ENCODE peak calls at places on chromosomes 2 and 18, in four cellular contexts. D is SK-N-SH, E is GM06990, Y is epithelial cell of proximal tubule. O is an unnamed sample.

GRCh38 chr2:46066116-46066515 is 231.1 kb upstream of the EPAS1 start:
- DNase-seq in D (no peak), Y (no peak), E (no peak), O (no peak)

GRCh38 chr2:136386046-136386445 is 268.1 kb upstream of the CXCR4 start:
- DNase-seq in D (no peak), Y (no peak), E (no peak), O (no peak)

GRCh38 chr2:96900237-96900636 is 30.4 kb upstream of the SEMA4C start:
- DNase-seq in Y (no peak), E (no peak), D (no peak), O (no peak)

GRCh38 chr18:22309191-22309590 is 108.5 kb downstream of the CTAGE1 start:
- DNase-seq in E (no peak), D (no peak), Y (no peak), O (no peak)

GRCh38 chr18:70373062-70373519 is 84.2 kb downstream of the SOCS6 start:
- DNase-seq in E (no peak), D (no peak), Y (no peak), O (no peak)

GRCh38 chr2:86226780-86227520 is 27.7 kb downstream of the MRPL35 start:
- DNase-seq in Y (no peak), E (no peak), D (no peak), O (no peak)

GRCh38 chr2:8090748-8091700 is 590.8 kb upstream of the ID2 start:
- DNase-seq in E (peak), D (no peak), Y (peak), O (no peak)

GRCh38 chr2:98242006-98242405 is 104.2 kb upstream of the CNGA3 start:
- DNase-seq in E (no peak), D (no peak), Y (no peak), O (no peak)

GRCh38 chr18:49491534-49491856 is 4.5 kb upstream of the C18orf32 start:
- DNase-seq in Y (no peak), D (no peak), E (no peak), O (no peak)

GRCh38 chr18:72752220-72752619 is 115.6 kb downstream of the NETO1 start:
- DNase-seq in Y (no peak), E (no peak), D (no peak), O (no peak)

GRCh38 chr2:194155406-194155805 is 1501.6 kb upstream of the SLC39A10 start:
- DNase-seq in E (no peak), Y (no peak), D (no peak), O (no peak)

GRCh38 chr2:236548179-236548918 is 21.3 kb upstream of the ACKR3 start:
- DNase-seq in Y (no peak), D (no peak), E (no peak), O (no peak)

GRCh38 chr2:213067888-213068287 is 83.5 kb downstream of the IKZF2 start:
- DNase-seq in D (no peak), Y (no peak), E (no peak), O (no peak)

GRCh38 chr2:205177505-205177904 is 504.8 kb upstream of the NRP2 start:
- DNase-seq in Y (no peak), E (no peak), D (no peak), O (no peak)

GRCh38 chr2:196696423-196697073 is 57.0 kb downstream of the CCDC150 start:
- DNase-seq in Y (no peak), D (no peak), E (no peak), O (no peak)

GRCh38 chr2:128513416-128514283 is 195.0 kb upstream of the HS6ST1 start:
- DNase-seq in D (no peak), Y (no peak), E (no peak), O (no peak)

GRCh38 chr2:124241-124880 is 78.1 kb upstream of the FAM110C start:
- DNase-seq in E (no peak), D (no peak), Y (peak), O (no peak)

GRCh38 chr2:63654959-63655358 is 66.2 kb downstream of the MDH1 start:
- DNase-seq in D (no peak), Y (no peak), E (peak), O (no peak)

GRCh38 chr2:23241611-23242245 is 143.3 kb upstream of the KLHL29 start:
- DNase-seq in D (no peak), Y (peak), E (no peak), O (no peak)

GRCh38 chr18:6280344-6280743 is 134.4 kb downstream of the L3MBTL4 start:
- DNase-seq in Y (no peak), E (no peak), D (no peak), O (no peak)

GRCh38 chr2:123162400-123163016 is 862.6 kb upstream of the CNTNAP5 start:
- DNase-seq in Y (no peak), E (no peak), D (no peak), O (no peak)

GRCh38 chr2:31467426-31467825 is 52.9 kb upstream of the XDH start:
- DNase-seq in D (no peak), Y (no peak), E (no peak), O (no peak)

GRCh38 chr18:23203891-23204432 is 68.7 kb downstream of the CABLES1 start:
- DNase-seq in Y (no peak), E (no peak), D (no peak), O (no peak)

GRCh38 chr2:204292439-204292838 is 252.8 kb upstream of the PARD3B start:
- DNase-seq in E (no peak), D (no peak), Y (no peak), O (no peak)

GRCh38 chr2:111653913-111654312 is 230.1 kb downstream of the ANAPC1 start:
- DNase-seq in E (no peak), D (no peak), Y (no peak), O (no peak)

GRCh38 chr2:231124833-231125232 is at the start of gene HTR2B:
- DNase-seq in D (peak), E (peak), Y (no peak), O (no peak)

GRCh38 chr18:24818069-24818395 is 357.6 kb downstream of the HRH4 start:
- DNase-seq in Y (no peak), D (no peak), E (no peak), O (no peak)

GRCh38 chr2:178425255-178425827 is 25.6 kb downstream of the PRKRA start:
- DNase-seq in Y (no peak), E (no peak), D (no peak), O (no peak)

GRCh38 chr2:196959750-196960392 is 33.4 kb upstream of the PGAP1 start:
- DNase-seq in D (no peak), E (no peak), Y (no peak), O (no peak)

GRCh38 chr2:69143726-69144360 is 130.9 kb downstream of the ANTXR1 start:
- DNase-seq in Y (no peak), E (no peak), D (no peak), O (no peak)

GRCh38 chr2:172556284-172557033 is 569 bp downstream of the PDK1 start:
- DNase-seq in Y (peak), E (peak), D (no peak), O (peak)

GRCh38 chr2:16462965-16463364 is 202.7 kb downstream of the CYRIA start:
- DNase-seq in Y (no peak), E (no peak), D (no peak), O (no peak)

GRCh38 chr2:17083902-17084301 is 418.3 kb upstream of the CYRIA start:
- DNase-seq in E (no peak), Y (no peak), D (peak), O (no peak)

GRCh38 chr2:219531639-219532377 is 11.8 kb downstream of the CHPF start:
- DNase-seq in Y (no peak), D (no peak), E (no peak), O (no peak)

GRCh38 chr18:63191413-63191812 is 128.2 kb downstream of the BCL2 start:
- DNase-seq in D (no peak), E (no peak), Y (no peak), O (no peak)

DNA sequence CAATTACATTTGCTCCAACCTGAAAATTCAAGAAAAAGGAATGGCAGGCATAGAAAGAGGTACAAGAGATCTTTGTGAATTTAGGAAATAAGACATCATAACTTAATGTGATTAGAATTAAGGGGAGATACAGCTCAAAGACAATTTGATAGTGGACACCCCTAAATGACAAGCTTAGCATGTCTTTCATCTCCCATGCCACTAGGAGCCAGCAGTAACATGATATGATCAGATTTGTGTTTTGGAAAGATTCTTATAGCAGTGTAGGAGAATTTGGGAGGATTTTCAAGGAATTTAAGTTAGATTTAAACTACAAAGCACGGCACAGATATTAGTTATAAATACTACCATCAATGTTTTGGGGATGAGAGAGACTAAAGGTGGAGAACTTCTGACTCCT is 340.8 kb downstream of the RDH14 start:
- DNase-seq in D (no peak), Y (no peak), E (no peak), O (no peak)
- TF ChIP-seq CTCF in D (peak), Y (peak), E (no peak), O (no peak)

GRCh38 chr2:56231361-56231760 is 47.6 kb downstream of the CCDC85A start:
- DNase-seq in E (no peak), Y (no peak), D (no peak), O (no peak)
- TF ChIP-seq CTCF in E (no peak), Y (no peak), D (no peak), O (no peak)

DNA sequence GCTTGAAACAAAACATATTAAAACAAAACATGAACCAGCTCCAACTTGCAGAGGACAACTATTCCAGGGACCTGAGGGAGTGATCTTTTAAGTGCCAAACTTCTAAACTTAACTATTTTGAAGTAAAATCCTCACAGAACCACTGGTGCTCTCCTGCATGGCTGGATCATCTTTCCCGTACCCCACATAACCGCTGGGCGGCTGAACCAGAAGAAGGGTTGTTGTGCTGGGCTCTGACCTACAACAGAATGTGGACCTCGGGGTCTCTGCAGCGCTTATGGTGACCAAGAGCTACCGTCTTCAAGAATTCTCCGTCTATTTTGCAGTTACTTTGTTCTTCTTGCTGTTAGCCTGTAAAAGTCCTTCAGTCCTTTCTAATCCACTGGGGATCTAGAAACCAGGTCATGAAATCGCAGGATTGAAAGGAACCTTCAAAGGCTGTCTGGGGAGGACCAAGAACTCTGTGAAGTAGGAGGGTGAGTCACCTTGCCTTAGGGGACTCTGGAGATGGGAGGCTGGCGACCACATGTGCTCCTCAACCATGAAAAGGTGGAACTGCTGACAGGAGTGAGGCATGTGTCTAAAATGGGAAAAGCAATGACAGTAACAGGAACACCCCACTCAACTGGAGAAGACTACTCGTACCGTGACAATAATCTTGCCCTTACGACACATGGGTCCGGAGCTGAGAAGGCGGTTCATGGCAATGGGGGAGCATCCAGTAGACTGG is 46.6 kb downstream of the HDLBP start:
- DNase-seq in D (no peak), E (no peak), Y (no peak), O (no peak)
- TF ChIP-seq CTCF in D (no peak), E (no peak), Y (no peak), O (no peak)

DNA sequence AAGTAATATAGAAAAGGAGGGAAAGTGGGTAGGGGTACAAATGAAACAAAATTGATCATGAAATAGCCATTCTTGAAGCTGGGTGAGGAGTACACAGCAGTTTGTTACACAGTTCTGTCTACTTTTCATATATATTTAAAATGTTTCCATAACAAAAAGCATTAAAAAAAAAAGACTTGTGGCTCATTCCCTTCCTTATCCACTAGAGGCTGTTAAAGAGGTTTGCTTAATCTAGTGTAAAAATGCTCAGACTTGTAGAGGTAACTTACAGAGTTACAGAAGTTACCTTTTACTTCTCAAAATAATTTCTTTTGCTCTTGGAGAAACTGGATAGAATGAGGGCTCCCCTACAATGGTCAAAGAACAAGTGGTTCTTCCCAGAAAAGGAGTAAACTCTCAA is 8.1 kb upstream of the WIPF1 start:
- DNase-seq in Y (no peak), D (no peak), E (no peak), O (no peak)
- TF ChIP-seq CTCF in Y (peak), D (peak), E (peak), O (no peak)

GRCh38 chr2:101946372-101946771 is 45.4 kb upstream of the IL1R2 start:
- DNase-seq in Y (no peak), E (no peak), D (no peak), O (no peak)
- TF ChIP-seq CTCF in Y (no peak), E (no peak), D (no peak), O (no peak)

GRCh38 chr2:45018033-45018432 is 8.8 kb upstream of the SIX2 start:
- DNase-seq in E (no peak), Y (no peak), D (no peak), O (no peak)

GRCh38 chr2:45024600-45025291 is 15.5 kb upstream of the SIX2 start:
- DNase-seq in D (no peak), Y (peak), E (no peak), O (no peak)

DNA sequence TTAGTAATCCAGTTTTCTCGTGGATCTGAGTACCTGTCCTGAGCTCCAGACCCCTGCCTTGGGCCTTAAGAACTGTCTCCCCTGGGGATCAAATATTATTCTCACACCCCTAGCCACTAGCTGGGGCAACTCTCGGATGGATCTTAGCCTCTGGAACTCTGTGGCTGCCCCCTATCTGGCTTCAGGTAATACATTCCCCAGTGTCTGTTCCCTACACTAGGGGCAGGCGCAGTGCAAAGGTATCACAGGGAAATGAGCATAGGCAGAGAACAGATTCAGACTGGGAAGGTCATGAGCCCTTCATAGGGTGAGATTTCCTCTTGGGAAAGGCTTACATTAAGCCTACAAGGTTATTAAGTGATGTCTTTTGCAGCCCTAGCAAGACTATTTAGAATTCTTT is 11.2 kb upstream of the SIX2 start:
- DNase-seq in D (no peak), E (no peak), Y (no peak), O (no peak)
- TF ChIP-seq CTCF in D (no peak), E (no peak), Y (no peak), O (no peak)

DNA sequence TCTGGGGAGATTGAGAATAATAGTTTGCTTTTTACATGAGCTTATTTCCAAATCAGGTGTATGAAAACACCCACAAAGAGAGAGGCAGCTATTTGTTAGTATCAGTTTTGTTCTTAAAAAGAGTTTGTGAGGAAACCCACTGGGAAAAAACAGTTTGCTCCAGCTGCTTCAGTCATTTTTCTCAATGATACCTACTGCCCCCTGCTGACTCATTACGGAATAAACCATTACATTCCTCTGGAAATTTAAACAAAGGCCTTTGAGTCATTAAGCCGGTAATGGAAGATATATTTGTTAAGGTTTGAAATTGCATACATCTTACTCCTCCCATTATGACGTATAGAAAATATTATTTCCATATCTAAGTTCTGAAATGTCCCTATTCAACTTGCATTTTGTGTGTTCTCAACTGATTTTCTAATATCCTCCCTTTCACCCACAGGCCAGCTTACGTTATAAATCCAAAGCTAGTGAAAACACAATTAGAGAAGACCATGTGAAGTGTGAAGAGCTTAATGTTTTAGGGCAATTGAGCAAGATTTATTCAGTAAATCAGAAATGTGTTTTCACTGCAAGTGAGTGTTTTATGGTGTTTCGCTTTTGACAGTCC is 761.6 kb downstream of the DSC3 start:
- DNase-seq in D (peak), Y (peak), E (no peak), O (peak)
- TF ChIP-seq CTCF in D (peak), Y (peak), E (peak), O (peak)

GRCh38 chr2:132417430-132418035 is 928 bp downstream of the GPR39 start:
- DNase-seq in D (no peak), Y (no peak), E (no peak), O (no peak)
- TF ChIP-seq CTCF in D (no peak), Y (no peak), E (no peak), O (no peak)

DNA sequence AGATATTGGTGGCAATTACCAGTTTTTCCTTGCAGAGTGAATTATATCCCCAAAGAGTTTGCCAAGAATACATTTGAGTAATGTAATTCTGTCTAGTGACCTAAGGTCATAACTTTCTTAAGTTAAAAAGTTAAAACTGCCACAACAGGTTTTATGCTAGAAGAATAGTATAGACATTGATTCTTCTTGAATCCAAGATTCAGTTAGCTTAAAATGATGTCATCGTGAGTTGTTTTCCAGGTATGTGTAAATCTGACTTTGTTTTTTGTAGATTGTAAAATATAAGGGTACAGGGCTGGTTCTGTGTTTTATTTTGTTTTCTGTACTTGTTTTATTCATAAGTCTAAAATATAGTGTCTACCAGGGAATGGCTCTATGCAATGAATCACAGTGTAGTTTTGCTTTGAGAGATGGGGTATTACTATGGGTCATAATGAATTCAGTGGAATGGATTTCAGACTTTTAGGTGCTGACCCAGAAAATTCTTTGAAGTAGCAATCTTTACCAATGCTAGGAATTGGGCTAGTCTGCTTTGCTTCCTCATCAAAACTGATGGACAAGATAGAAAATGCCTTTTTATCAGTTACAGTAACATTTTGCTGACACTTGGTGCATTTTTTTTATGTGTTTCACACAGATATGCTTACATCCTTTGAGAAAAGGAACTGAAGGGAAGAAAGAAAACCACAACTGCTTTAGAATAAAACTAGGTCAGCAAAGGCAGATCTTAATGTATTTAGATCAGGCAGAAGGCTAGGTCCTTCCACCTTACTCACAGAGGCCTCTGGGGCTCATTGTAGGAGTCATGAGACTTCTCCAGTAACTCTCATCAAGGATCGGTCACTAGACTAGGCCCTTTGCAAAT is 20.8 kb upstream of the MGAT5 start:
- DNase-seq in E (peak), D (no peak), Y (no peak), O (no peak)
- TF ChIP-seq CTCF in E (no peak), D (no peak), Y (no peak), O (no peak)

O was measured in nephron progenitor cell.